ENCODE peak calls at places on chromosomes 7 and 10, in six cellular contexts. One of them, this sample, is unnamed.

GRCh38 chr7:2583798-2584580 is 25.2 kb downstream of the IQCE start:
- DNase-seq in Right ventricle myocardium superior: no peak
- DNase-seq in mucosa of descending colon: no peak
- DNase-seq in stimulated activated CD4-positive, alpha-beta T cell treated with anti-CD3 and anti-CD28 coated beads, Interleukin-15, amount 100 ng/mL, for 1 hour: no peak
- DNase-seq in fibroblast of lung: no peak
- DNase-seq in mucosa of gallbladder: no peak
- DNase-seq in this sample: no peak

GRCh38 chr7:44634839-44635591 is 28.6 kb downstream of the OGDH start:
- DNase-seq in mucosa of descending colon: peak
- DNase-seq in Right ventricle myocardium superior: peak
- DNase-seq in stimulated activated CD4-positive, alpha-beta T cell treated with anti-CD3 and anti-CD28 coated beads, Interleukin-15, amount 100 ng/mL, for 1 hour: no peak
- DNase-seq in fibroblast of lung: no peak
- DNase-seq in mucosa of gallbladder: peak
- DNase-seq in this sample: no peak

GRCh38 chr7:28759373-28760013 is 198.6 kb downstream of the TRIL start:
- DNase-seq in fibroblast of lung: peak
- DNase-seq in mucosa of gallbladder: no peak
- DNase-seq in Right ventricle myocardium superior: no peak
- DNase-seq in stimulated activated CD4-positive, alpha-beta T cell treated with anti-CD3 and anti-CD28 coated beads, Interleukin-15, amount 100 ng/mL, for 1 hour: no peak
- DNase-seq in mucosa of descending colon: no peak
- DNase-seq in this sample: no peak

GRCh38 chr7:19404912-19405329 is 259.7 kb upstream of the FERD3L start:
- DNase-seq in stimulated activated CD4-positive, alpha-beta T cell treated with anti-CD3 and anti-CD28 coated beads, Interleukin-15, amount 100 ng/mL, for 1 hour: no peak
- DNase-seq in fibroblast of lung: peak
- DNase-seq in mucosa of descending colon: no peak
- DNase-seq in Right ventricle myocardium superior: no peak
- DNase-seq in mucosa of gallbladder: no peak
- DNase-seq in this sample: no peak

GRCh38 chr7:5652118-5652517 is 129.3 kb downstream of the RNF216 start:
- DNase-seq in mucosa of gallbladder: no peak
- DNase-seq in mucosa of descending colon: no peak
- DNase-seq in stimulated activated CD4-positive, alpha-beta T cell treated with anti-CD3 and anti-CD28 coated beads, Interleukin-15, amount 100 ng/mL, for 1 hour: no peak
- DNase-seq in Right ventricle myocardium superior: no peak
- DNase-seq in fibroblast of lung: no peak
- DNase-seq in this sample: no peak

GRCh38 chr7:139798221-139798620 is 20.4 kb upstream of the HIPK2 start:
- DNase-seq in Right ventricle myocardium superior: no peak
- DNase-seq in fibroblast of lung: no peak
- DNase-seq in stimulated activated CD4-positive, alpha-beta T cell treated with anti-CD3 and anti-CD28 coated beads, Interleukin-15, amount 100 ng/mL, for 1 hour: no peak
- DNase-seq in mucosa of gallbladder: no peak
- DNase-seq in mucosa of descending colon: no peak
- DNase-seq in this sample: no peak

GRCh38 chr10:132187421-132188138 is 832 bp downstream of the DPYSL4 start:
- DNase-seq in stimulated activated CD4-positive, alpha-beta T cell treated with anti-CD3 and anti-CD28 coated beads, Interleukin-15, amount 100 ng/mL, for 1 hour: no peak
- DNase-seq in mucosa of descending colon: no peak
- DNase-seq in fibroblast of lung: no peak
- DNase-seq in mucosa of gallbladder: no peak
- DNase-seq in Right ventricle myocardium superior: no peak
- DNase-seq in this sample: no peak

GRCh38 chr7:117424090-117424829 is 3.0 kb downstream of the ASZ1 start:
- DNase-seq in stimulated activated CD4-positive, alpha-beta T cell treated with anti-CD3 and anti-CD28 coated beads, Interleukin-15, amount 100 ng/mL, for 1 hour: no peak
- DNase-seq in mucosa of descending colon: no peak
- DNase-seq in fibroblast of lung: no peak
- DNase-seq in mucosa of gallbladder: no peak
- DNase-seq in Right ventricle myocardium superior: no peak
- DNase-seq in this sample: no peak

GRCh38 chr7:101099969-101100781 is 14.9 kb downstream of the TRIM56 start:
- DNase-seq in mucosa of gallbladder: peak
- DNase-seq in Right ventricle myocardium superior: peak
- DNase-seq in stimulated activated CD4-positive, alpha-beta T cell treated with anti-CD3 and anti-CD28 coated beads, Interleukin-15, amount 100 ng/mL, for 1 hour: peak
- DNase-seq in mucosa of descending colon: peak
- DNase-seq in fibroblast of lung: peak
- DNase-seq in this sample: peak

GRCh38 chr7:80350430-80350829 is 161.4 kb downstream of the GNAT3 start:
- DNase-seq in stimulated activated CD4-positive, alpha-beta T cell treated with anti-CD3 and anti-CD28 coated beads, Interleukin-15, amount 100 ng/mL, for 1 hour: no peak
- DNase-seq in Right ventricle myocardium superior: no peak
- DNase-seq in mucosa of gallbladder: no peak
- DNase-seq in mucosa of descending colon: no peak
- DNase-seq in fibroblast of lung: no peak
- DNase-seq in this sample: no peak

GRCh38 chr7:79130715-79131114 is 322.8 kb downstream of the MAGI2 start:
- DNase-seq in Right ventricle myocardium superior: no peak
- DNase-seq in mucosa of gallbladder: no peak
- DNase-seq in mucosa of descending colon: no peak
- DNase-seq in fibroblast of lung: no peak
- DNase-seq in stimulated activated CD4-positive, alpha-beta T cell treated with anti-CD3 and anti-CD28 coated beads, Interleukin-15, amount 100 ng/mL, for 1 hour: no peak
- DNase-seq in this sample: no peak

GRCh38 chr7:19061331-19061730 is 56.1 kb downstream of the TWIST1 start:
- DNase-seq in fibroblast of lung: peak
- DNase-seq in Right ventricle myocardium superior: no peak
- DNase-seq in mucosa of gallbladder: no peak
- DNase-seq in stimulated activated CD4-positive, alpha-beta T cell treated with anti-CD3 and anti-CD28 coated beads, Interleukin-15, amount 100 ng/mL, for 1 hour: no peak
- DNase-seq in mucosa of descending colon: no peak
- DNase-seq in this sample: no peak

GRCh38 chr7:36971515-36972139 is 247.3 kb upstream of the AOAH start:
- DNase-seq in mucosa of gallbladder: no peak
- DNase-seq in mucosa of descending colon: no peak
- DNase-seq in Right ventricle myocardium superior: no peak
- DNase-seq in fibroblast of lung: no peak
- DNase-seq in stimulated activated CD4-positive, alpha-beta T cell treated with anti-CD3 and anti-CD28 coated beads, Interleukin-15, amount 100 ng/mL, for 1 hour: no peak
- DNase-seq in this sample: no peak

GRCh38 chr7:47588704-47589225 is 6.9 kb upstream of the TNS3 start:
- DNase-seq in Right ventricle myocardium superior: no peak
- DNase-seq in stimulated activated CD4-positive, alpha-beta T cell treated with anti-CD3 and anti-CD28 coated beads, Interleukin-15, amount 100 ng/mL, for 1 hour: no peak
- DNase-seq in mucosa of gallbladder: no peak
- DNase-seq in fibroblast of lung: no peak
- DNase-seq in mucosa of descending colon: no peak
- DNase-seq in this sample: no peak

GRCh38 chr10:18659784-18660561 is 742 bp downstream of the ARL5B start:
- DNase-seq in Right ventricle myocardium superior: no peak
- DNase-seq in mucosa of gallbladder: peak
- DNase-seq in mucosa of descending colon: no peak
- DNase-seq in fibroblast of lung: peak
- DNase-seq in stimulated activated CD4-positive, alpha-beta T cell treated with anti-CD3 and anti-CD28 coated beads, Interleukin-15, amount 100 ng/mL, for 1 hour: no peak
- DNase-seq in this sample: peak

GRCh38 chr10:68594405-68594804 is 34.3 kb downstream of the TET1 start:
- DNase-seq in stimulated activated CD4-positive, alpha-beta T cell treated with anti-CD3 and anti-CD28 coated beads, Interleukin-15, amount 100 ng/mL, for 1 hour: no peak
- DNase-seq in fibroblast of lung: peak
- DNase-seq in Right ventricle myocardium superior: no peak
- DNase-seq in mucosa of descending colon: no peak
- DNase-seq in mucosa of gallbladder: no peak
- DNase-seq in this sample: no peak

GRCh38 chr7:157689269-157690057 is 352.7 kb downstream of the DNAJB6 start:
- DNase-seq in Right ventricle myocardium superior: no peak
- DNase-seq in stimulated activated CD4-positive, alpha-beta T cell treated with anti-CD3 and anti-CD28 coated beads, Interleukin-15, amount 100 ng/mL, for 1 hour: no peak
- DNase-seq in mucosa of descending colon: no peak
- DNase-seq in fibroblast of lung: peak
- DNase-seq in mucosa of gallbladder: no peak
- DNase-seq in this sample: no peak

GRCh38 chr10:78471723-78472541 is 438.3 kb downstream of the RPS24 start:
- DNase-seq in Right ventricle myocardium superior: no peak
- DNase-seq in fibroblast of lung: no peak
- DNase-seq in mucosa of descending colon: no peak
- DNase-seq in mucosa of gallbladder: no peak
- DNase-seq in stimulated activated CD4-positive, alpha-beta T cell treated with anti-CD3 and anti-CD28 coated beads, Interleukin-15, amount 100 ng/mL, for 1 hour: no peak
- DNase-seq in this sample: no peak

GRCh38 chr10:130108934-130109604 is 1.6 kb downstream of the C10orf143 start:
- DNase-seq in fibroblast of lung: no peak
- DNase-seq in mucosa of descending colon: no peak
- DNase-seq in Right ventricle myocardium superior: no peak
- DNase-seq in stimulated activated CD4-positive, alpha-beta T cell treated with anti-CD3 and anti-CD28 coated beads, Interleukin-15, amount 100 ng/mL, for 1 hour: no peak
- DNase-seq in mucosa of gallbladder: no peak
- DNase-seq in this sample: no peak

GRCh38 chr10:22427101-22427500 is 81.8 kb downstream of the SPAG6 start:
- DNase-seq in mucosa of gallbladder: no peak
- DNase-seq in stimulated activated CD4-positive, alpha-beta T cell treated with anti-CD3 and anti-CD28 coated beads, Interleukin-15, amount 100 ng/mL, for 1 hour: no peak
- DNase-seq in fibroblast of lung: peak
- DNase-seq in mucosa of descending colon: no peak
- DNase-seq in Right ventricle myocardium superior: no peak
- DNase-seq in this sample: no peak

GRCh38 chr10:113907166-113907565 is 52.7 kb downstream of the NHLRC2 start:
- DNase-seq in mucosa of gallbladder: no peak
- DNase-seq in fibroblast of lung: peak
- DNase-seq in mucosa of descending colon: no peak
- DNase-seq in stimulated activated CD4-positive, alpha-beta T cell treated with anti-CD3 and anti-CD28 coated beads, Interleukin-15, amount 100 ng/mL, for 1 hour: no peak
- DNase-seq in Right ventricle myocardium superior: no peak
- DNase-seq in this sample: no peak

GRCh38 chr7:117972606-117973005 is 99.4 kb upstream of the CTTNBP2 start:
- DNase-seq in mucosa of descending colon: no peak
- DNase-seq in mucosa of gallbladder: no peak
- DNase-seq in Right ventricle myocardium superior: no peak
- DNase-seq in stimulated activated CD4-positive, alpha-beta T cell treated with anti-CD3 and anti-CD28 coated beads, Interleukin-15, amount 100 ng/mL, for 1 hour: no peak
- DNase-seq in fibroblast of lung: no peak
- DNase-seq in this sample: no peak

GRCh38 chr10:46028584-46029570 is 1.5 kb downstream of the NCOA4 start:
- DNase-seq in mucosa of gallbladder: peak
- DNase-seq in stimulated activated CD4-positive, alpha-beta T cell treated with anti-CD3 and anti-CD28 coated beads, Interleukin-15, amount 100 ng/mL, for 1 hour: no peak
- DNase-seq in fibroblast of lung: peak
- DNase-seq in mucosa of descending colon: no peak
- DNase-seq in Right ventricle myocardium superior: no peak
- DNase-seq in this sample: peak

GRCh38 chr7:155255660-155256059 is 42.0 kb upstream of the INSIG1 start:
- DNase-seq in mucosa of descending colon: no peak
- DNase-seq in stimulated activated CD4-positive, alpha-beta T cell treated with anti-CD3 and anti-CD28 coated beads, Interleukin-15, amount 100 ng/mL, for 1 hour: no peak
- DNase-seq in fibroblast of lung: no peak
- DNase-seq in mucosa of gallbladder: no peak
- DNase-seq in Right ventricle myocardium superior: no peak
- DNase-seq in this sample: no peak

GRCh38 chr7:158863611-158864506 is 7.5 kb downstream of the DYNC2I1 start:
- DNase-seq in fibroblast of lung: peak
- DNase-seq in Right ventricle myocardium superior: peak
- DNase-seq in mucosa of descending colon: peak
- DNase-seq in mucosa of gallbladder: peak
- DNase-seq in stimulated activated CD4-positive, alpha-beta T cell treated with anti-CD3 and anti-CD28 coated beads, Interleukin-15, amount 100 ng/mL, for 1 hour: peak
- DNase-seq in this sample: peak